ENCODE peak calls at places on chromosomes 13 and 19, in seven cellular contexts. R is spleen, L is HCT116, A is K562, C is Panc1, O is GM23338, K is esophagus muscularis mucosa. N is an unnamed sample. For H3K4me1, the result is how much of the 10 kb centered on the place peaks cover.

GRCh38 chr13:59398127-59398526 is 765.6 kb downstream of the DIAPH3 start:
- DNase-seq in L (no peak), R (no peak), O (no peak), A (no peak), K (no peak), C (no peak), N (no peak)

GRCh38 chr13:46136688-46137087 is 31.9 kb upstream of the CPB2 start:
- DNase-seq in K (no peak), C (no peak), R (no peak), A (no peak), O (no peak), L (no peak), N (no peak)

GRCh38 chr13:44816701-44817684 is 172.3 kb downstream of the NUFIP1 start:
- DNase-seq in C (no peak), O (no peak), K (no peak), R (no peak), L (peak), A (no peak), N (no peak)

GRCh38 chr19:48351341-48351752 is 12.4 kb downstream of the TMEM143 start:
- DNase-seq in A (peak), K (no peak), C (no peak), O (peak), R (peak), L (no peak), N (no peak)

GRCh38 chr19:13834308-13834790 is 39.1 kb downstream of the ZSWIM4 start:
- DNase-seq in O (no peak), K (no peak), L (no peak), C (no peak), A (no peak), R (no peak), N (peak)

GRCh38 chr19:43798546-43799409 is 3.5 kb downstream of the LYPD5 start:
- DNase-seq in A (no peak), O (peak), K (no peak), C (no peak), L (peak), R (peak), N (peak)

GRCh38 chr13:105984236-105984635 is 551.2 kb downstream of the EFNB2 start:
- DNase-seq in R (no peak), O (no peak), K (no peak), L (no peak), C (no peak), A (no peak), N (no peak)

GRCh38 chr13:39417643-39418042 is 185.3 kb downstream of the LHFPL6 start:
- DNase-seq in C (no peak), O (peak), A (no peak), L (no peak), K (no peak), R (no peak), N (no peak)

GRCh38 chr13:40479196-40479845 is 187.1 kb downstream of the FOXO1 start:
- DNase-seq in A (no peak), R (no peak), K (no peak), O (no peak), L (no peak), C (no peak), N (no peak)

GRCh38 chr19:1811472-1811894 is 593 bp downstream of the ATP8B3 start:
- DNase-seq in O (no peak), L (peak), A (peak), R (peak), C (no peak), K (no peak), N (peak)

GRCh38 chr13:98343461-98343860 is 166.4 kb upstream of the RNF113B start:
- DNase-seq in R (no peak), A (no peak), L (no peak), O (no peak), K (no peak), C (no peak), N (no peak)

GRCh38 chr13:49300716-49301589 is 53.2 kb downstream of the CDADC1 start:
- DNase-seq in A (peak), L (peak), C (peak), K (no peak), R (peak), O (peak), N (no peak)

GRCh38 chr19:15253513-15253912 is 21.3 kb upstream of the EPHX3 start:
- DNase-seq in O (no peak), A (no peak), K (no peak), R (no peak), L (no peak), C (no peak), N (no peak)

GRCh38 chr13:108195146-108195545 is 20.2 kb downstream of the LIG4 start:
- DNase-seq in A (no peak), K (no peak), R (no peak), O (no peak), C (no peak), L (no peak), N (no peak)

GRCh38 chr19:48468806-48469055 is 438 bp upstream of the CYTH2 start:
- DNase-seq in A (no peak), R (no peak), C (no peak), L (no peak), K (no peak), O (no peak), N (no peak)

GRCh38 chr13:91520952-91521351 is 122.5 kb downstream of the GPC5 start:
- DNase-seq in R (no peak), K (no peak), O (no peak), A (no peak), C (no peak), L (no peak), N (no peak)

GRCh38 chr13:86584301-86584700 is 785.1 kb upstream of the SLITRK6 start:
- DNase-seq in A (no peak), R (no peak), C (no peak), K (no peak), L (no peak), O (no peak), N (no peak)

GRCh38 chr19:17289489-17289888 is 7.8 kb downstream of the ANKLE1 start:
- DNase-seq in C (no peak), O (peak), K (peak), R (peak), A (peak), L (peak), N (no peak)

GRCh38 chr19:29001922-29002247 is 211.1 kb downstream of the UQCRFS1 start:
- DNase-seq in K (no peak), C (no peak), L (no peak), A (no peak), O (no peak), R (no peak), N (no peak)

GRCh38 chr19:19490247-19490968 is 24.9 kb downstream of the TSSK6 start:
- DNase-seq in O (peak), C (peak), K (peak), A (peak), L (peak), R (peak), N (peak)
- H3K4me1 ChIP-seq in O (under half), C (under half), K (under half), A (under half), L (under half), R (half or more), N (under half)

DNA sequence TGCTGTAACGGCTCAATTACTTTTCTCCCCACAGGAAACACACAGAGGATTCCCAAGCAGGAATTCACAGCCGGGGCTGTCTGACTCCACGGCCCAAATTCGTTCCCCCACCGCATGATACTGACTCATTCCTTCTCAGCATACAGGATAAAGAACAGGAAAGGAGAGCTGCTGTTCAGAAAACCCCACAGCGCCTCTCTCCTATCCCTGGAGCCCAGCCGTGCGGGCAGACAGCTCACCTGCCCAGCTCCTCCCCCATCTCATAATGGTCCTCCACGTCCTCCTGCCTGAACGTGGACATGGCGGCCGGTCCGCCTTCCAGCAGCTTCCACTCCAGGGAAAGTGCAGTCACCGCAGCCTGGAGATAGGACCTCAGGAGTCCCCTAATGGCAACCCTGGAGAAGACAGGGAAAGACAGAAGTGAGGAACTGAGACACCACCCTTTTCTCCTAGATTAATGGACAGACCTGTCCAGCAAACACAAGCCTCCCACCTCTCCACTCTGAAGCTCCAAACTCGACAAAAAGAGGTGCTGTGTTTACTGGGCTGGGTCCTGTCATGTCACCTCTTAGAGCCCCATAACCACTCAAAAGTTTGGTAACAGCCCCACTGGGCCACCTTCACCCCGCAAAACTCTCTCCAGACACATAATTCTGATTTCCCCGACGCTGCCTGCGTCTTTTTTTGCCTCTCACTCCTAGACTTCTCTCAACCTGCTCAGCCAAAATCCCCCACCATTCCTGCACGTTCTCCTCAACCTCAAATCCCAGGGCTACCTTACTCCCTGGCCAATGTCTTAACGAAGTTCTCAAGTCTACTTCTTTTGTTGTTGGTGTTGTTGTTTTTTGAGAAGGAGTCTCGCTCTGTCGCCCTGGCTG is 1.2 kb downstream of the DAPK3 start:
- DNase-seq in O (peak), K (no peak), C (no peak), A (peak), R (no peak), L (no peak), N (peak)
- TF ChIP-seq POLR2AphosphoS5 in O (no peak), K (peak), C (no peak), A (no peak), R (no peak), L (no peak), N (peak)

GRCh38 chr13:51635137-51635878 is 51.0 kb downstream of the WDFY2 start:
- DNase-seq in C (no peak), R (no peak), L (no peak), K (no peak), O (no peak), A (no peak), N (no peak)

GRCh38 chr13:51639171-51639570 is 54.9 kb downstream of the WDFY2 start:
- DNase-seq in K (no peak), A (no peak), L (no peak), O (no peak), C (no peak), R (no peak), N (no peak)

GRCh38 chr13:51637852-51638496 is 53.7 kb downstream of the WDFY2 start:
- DNase-seq in R (no peak), C (no peak), K (no peak), A (no peak), L (no peak), O (no peak), N (no peak)

GRCh38 chr13:51638497-51638871 is 54.2 kb downstream of the WDFY2 start:
- DNase-seq in R (no peak), O (no peak), C (no peak), A (no peak), L (no peak), K (no peak), N (no peak)

DNA sequence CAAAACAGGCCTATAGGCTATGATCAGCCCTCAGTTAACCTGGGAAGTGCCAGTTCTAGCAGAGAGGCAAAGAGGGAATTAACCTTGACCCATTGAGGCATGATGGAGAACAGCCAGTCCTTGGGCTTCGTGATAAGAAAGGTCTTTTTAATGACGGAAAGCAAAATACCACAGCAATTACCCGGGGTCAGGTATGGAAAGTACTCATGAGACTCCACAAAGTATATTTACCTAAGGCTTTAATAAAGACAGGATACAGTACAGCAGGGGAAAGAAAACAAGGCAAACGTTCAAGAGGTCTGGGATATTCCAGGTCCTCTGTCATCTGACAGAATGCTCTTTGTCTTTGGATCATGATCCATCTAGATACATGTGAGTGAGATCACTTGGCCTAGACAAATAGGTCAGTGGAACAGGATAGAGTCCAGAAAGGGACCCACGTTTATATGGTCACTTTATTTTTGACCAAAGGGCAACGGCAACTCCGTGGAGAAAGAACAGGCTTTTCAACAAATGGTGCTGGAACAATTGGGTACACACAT is 52.2 kb downstream of the WDFY2 start:
- DNase-seq in K (no peak), C (no peak), L (no peak), R (no peak), A (no peak), O (no peak), N (no peak)
- H3K4me1 ChIP-seq in K (under half), C (half or more), L (under half), R (under half), A (under half), O (half or more), N (under half)

GRCh38 chr19:8370176-8371010 is 6.4 kb downstream of the ANGPTL4 start:
- DNase-seq in K (no peak), R (peak), O (no peak), C (no peak), A (no peak), L (no peak), N (no peak)

GRCh38 chr19:8366961-8367326 is 3.0 kb downstream of the ANGPTL4 start:
- DNase-seq in O (no peak), A (no peak), K (no peak), L (no peak), C (no peak), R (peak), N (no peak)

GRCh38 chr19:8368136-8368535 is 4.2 kb downstream of the ANGPTL4 start:
- DNase-seq in O (no peak), K (no peak), C (no peak), A (no peak), R (peak), L (no peak), N (no peak)

GRCh38 chr19:8366121-8366581 is 2.2 kb downstream of the ANGPTL4 start:
- DNase-seq in K (no peak), C (no peak), R (peak), L (no peak), O (no peak), A (no peak), N (no peak)

DNA sequence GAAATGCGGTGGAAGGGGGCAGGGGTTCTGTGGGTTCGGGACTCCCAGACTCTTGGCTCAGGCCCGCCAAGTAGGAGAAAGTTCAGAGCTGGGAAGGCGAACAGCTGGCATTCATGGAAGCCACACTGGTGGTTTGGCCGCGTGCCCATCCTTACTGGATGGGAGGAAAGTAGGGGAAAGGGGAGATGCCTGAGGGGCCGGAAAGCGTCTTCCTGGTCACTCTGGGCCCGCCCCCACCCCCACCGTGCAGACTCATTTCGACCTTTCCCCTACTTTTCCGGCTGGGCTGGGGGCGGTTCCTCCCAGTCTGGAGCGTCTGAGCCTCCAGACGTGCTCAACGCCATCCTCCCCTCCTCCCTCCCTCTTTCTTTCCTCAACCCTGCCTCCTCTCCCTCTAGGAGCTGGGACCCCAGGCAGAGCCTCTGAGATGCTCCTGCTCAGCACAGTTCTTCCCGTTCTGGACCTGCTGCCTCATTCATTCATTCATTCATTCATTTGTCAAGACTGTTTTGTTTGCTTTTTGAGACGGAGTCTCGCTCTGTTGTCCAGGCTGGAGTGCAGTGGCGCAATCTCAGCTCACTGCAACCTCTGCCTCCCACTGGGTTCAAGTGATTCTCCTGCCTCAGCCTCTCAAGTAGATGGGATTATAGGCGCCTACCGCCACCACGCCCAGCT is 3.5 kb downstream of the ANGPTL4 start:
- DNase-seq in A (peak), K (no peak), R (peak), O (peak), C (no peak), L (no peak), N (peak)
- TF ChIP-seq POLR2AphosphoS5 in A (no peak), K (peak), R (peak), O (no peak), C (peak), L (peak), N (peak)

DNA sequence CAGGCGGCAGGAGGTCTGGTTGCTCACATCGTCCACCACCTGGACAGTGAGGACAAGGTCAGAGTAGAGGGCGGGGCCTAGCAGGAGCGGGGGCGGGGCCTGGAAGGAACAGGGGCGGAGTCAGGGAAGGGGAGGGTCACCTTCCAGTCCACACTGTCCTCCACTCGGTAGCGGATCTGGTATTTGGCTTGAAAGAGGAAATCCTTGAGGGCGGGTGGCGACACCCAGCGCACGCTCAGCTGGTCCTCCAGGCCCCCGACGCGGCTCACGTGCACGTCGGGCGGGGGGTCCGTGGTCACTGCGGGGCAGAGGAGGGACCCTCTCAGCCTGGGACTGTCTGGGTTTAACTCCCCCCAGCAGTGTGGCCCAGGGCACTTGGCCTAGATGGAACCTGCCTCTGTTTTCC is 8.2 kb downstream of the REX1BD start:
- DNase-seq in K (no peak), A (peak), O (peak), C (no peak), L (peak), R (peak), N (no peak)
- H3K4me1 ChIP-seq in K (under half), A (under half), O (under half), C (under half), L (under half), R (under half), N (under half)

GRCh38 chr19:18526316-18526715 is 4.4 kb upstream of the ELL start:
- DNase-seq in A (no peak), R (no peak), K (no peak), L (peak), C (no peak), O (no peak), N (no peak)

GRCh38 chr19:18531485-18531884 is 9.6 kb upstream of the ELL start:
- DNase-seq in C (no peak), K (no peak), L (no peak), R (no peak), O (no peak), A (no peak), N (no peak)

GRCh38 chr19:18533058-18533457 is 10.3 kb downstream of the FKBP8 start:
- DNase-seq in L (no peak), A (no peak), R (no peak), O (no peak), C (no peak), K (no peak), N (no peak)

GRCh38 chr19:18532208-18532890 is 10.5 kb upstream of the ELL start:
- DNase-seq in R (no peak), O (no peak), C (no peak), L (no peak), K (no peak), A (no peak), N (no peak)

GRCh38 chr19:18529782-18530181 is 7.9 kb upstream of the ELL start:
- DNase-seq in C (no peak), O (no peak), A (no peak), L (no peak), R (no peak), K (no peak), N (no peak)
- TF ChIP-seq POLR2AphosphoS5 in C (no peak), O (no peak), A (no peak), L (no peak), R (peak), K (peak), N (no peak)

GRCh38 chr13:43044720-43045301 is 21.4 kb downstream of the DNAJC15 start:
- DNase-seq in O (no peak), K (no peak), C (no peak), R (no peak), A (no peak), L (no peak), N (no peak)

GRCh38 chr13:43036386-43037220 is 13.2 kb downstream of the DNAJC15 start:
- DNase-seq in C (no peak), L (no peak), A (no peak), O (peak), K (no peak), R (no peak), N (no peak)

GRCh38 chr13:43046259-43046658 is 22.9 kb downstream of the DNAJC15 start:
- DNase-seq in C (no peak), O (no peak), A (no peak), L (no peak), K (no peak), R (no peak), N (no peak)

GRCh38 chr13:43041368-43041921 is 18.1 kb downstream of the DNAJC15 start:
- DNase-seq in A (no peak), L (no peak), O (no peak), K (no peak), C (no peak), R (no peak), N (no peak)

GRCh38 chr13:43042410-43042921 is 19.1 kb downstream of the DNAJC15 start:
- DNase-seq in R (no peak), L (no peak), A (no peak), C (no peak), O (no peak), K (no peak), N (no peak)
- H3K4me1 ChIP-seq in R (under half), L (under half), A (under half), C (under half), O (under half), K (under half), N (under half)

GRCh38 chr19:35736913-35737886 is 5.1 kb downstream of the IGFLR1 start:
- DNase-seq in K (no peak), L (no peak), C (no peak), R (no peak), O (no peak), A (no peak), N (no peak)
- TF ChIP-seq POLR2AphosphoS5 in K (peak), L (no peak), C (no peak), R (peak), O (no peak), A (peak), N (no peak)

DNA sequence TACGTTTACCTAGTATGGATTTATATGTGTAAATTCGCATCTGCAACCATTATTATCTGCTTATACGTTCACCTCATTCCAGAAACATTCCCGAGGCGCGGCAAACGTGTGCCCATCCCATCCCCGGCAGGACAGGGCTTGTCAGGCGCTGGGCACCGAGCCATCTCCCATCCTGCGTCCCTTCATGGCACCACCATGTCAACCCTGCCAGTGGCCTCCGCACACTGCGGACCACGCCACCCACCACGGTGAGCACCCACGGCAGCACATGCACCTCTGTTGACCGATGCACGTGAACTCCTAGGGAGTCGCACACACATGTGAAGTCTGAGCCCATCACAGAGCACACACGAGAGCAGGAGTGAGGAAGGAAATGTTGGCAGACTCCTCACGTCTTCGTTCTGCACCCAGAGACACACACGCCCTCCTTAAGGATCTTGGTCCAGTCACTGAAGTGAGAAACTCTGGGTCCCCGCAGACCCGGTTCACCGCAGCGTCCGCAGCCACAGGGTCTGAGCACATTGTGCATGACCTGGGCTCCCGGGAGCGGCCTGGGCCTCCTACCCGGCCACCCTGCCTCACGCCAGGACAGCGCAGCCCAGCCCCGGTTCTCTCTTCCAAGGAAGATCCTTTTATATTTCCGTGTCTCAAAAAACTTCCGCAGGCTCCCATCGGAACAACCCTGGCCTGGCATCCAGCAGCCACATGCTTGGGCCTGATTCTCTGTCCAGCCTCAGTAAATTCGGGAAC is 68.4 kb upstream of the C13orf46 start:
- DNase-seq in O (no peak), L (no peak), R (no peak), A (no peak), K (no peak), C (no peak), N (no peak)
- H3K4me1 ChIP-seq in O (under half), L (under half), R (under half), A (under half), K (under half), C (under half), N (under half)